ENCODE peak calls at places on chromosome 1, in nine cellular contexts. J, B, F, L, N, S, R, E and O are unnamed samples.

GRCh38 chr1:209825591-209826433 is 2.0 kb upstream of the UTP25 start:
- DNase-seq in E (no peak), B (no peak), F (no peak), L (no peak), J (no peak), N (no peak), R (no peak), S (no peak), O (no peak)

GRCh38 chr1:81118550-81118949 is 682.2 kb upstream of the ADGRL2 start:
- DNase-seq in F (no peak), J (no peak), R (no peak), N (peak), E (no peak), S (peak), B (no peak), L (no peak), O (no peak)

GRCh38 chr1:46466477-46467182 is 23.0 kb upstream of the DMBX1 start:
- DNase-seq in J (no peak), F (no peak), B (peak), S (peak), E (peak), N (no peak), L (no peak), R (no peak), O (no peak)

GRCh38 chr1:41545996-41546938 is 61.8 kb upstream of the EDN2 start:
- DNase-seq in E (no peak), J (no peak), F (no peak), S (peak), B (no peak), N (no peak), R (no peak), L (no peak), O (no peak)

GRCh38 chr1:218377143-218377660 is 32.1 kb downstream of the TGFB2 start:
- DNase-seq in L (peak), N (peak), F (peak), R (no peak), B (no peak), E (no peak), J (no peak), S (peak), O (peak)

GRCh38 chr1:6446665-6447015 is 19.3 kb downstream of the TNFRSF25 start:
- DNase-seq in F (no peak), N (no peak), S (no peak), L (no peak), B (no peak), R (no peak), J (no peak), E (no peak), O (no peak)

GRCh38 chr1:178973671-178974091 is 52.0 kb upstream of the FAM20B start:
- DNase-seq in F (no peak), S (peak), E (no peak), J (no peak), B (no peak), N (no peak), R (no peak), L (peak), O (no peak)

GRCh38 chr1:234870582-234870981 is 258.1 kb downstream of the TOMM20 start:
- DNase-seq in E (no peak), J (no peak), L (no peak), S (no peak), B (no peak), R (no peak), F (no peak), N (no peak), O (no peak)

GRCh38 chr1:115565789-115566188 is 76.0 kb upstream of the VANGL1 start:
- DNase-seq in N (no peak), R (no peak), J (no peak), S (no peak), B (no peak), F (no peak), L (no peak), E (no peak), O (no peak)

GRCh38 chr1:92536593-92537332 is 50.0 kb upstream of the GFI1 start:
- DNase-seq in E (no peak), N (no peak), R (no peak), B (no peak), S (peak), J (no peak), L (no peak), F (peak), O (no peak)

GRCh38 chr1:233372218-233373125 is 44.9 kb downstream of the MAP3K21 start:
- DNase-seq in L (peak), R (no peak), J (no peak), S (peak), E (no peak), N (no peak), F (no peak), B (no peak), O (no peak)

GRCh38 chr1:121586369-121587229 is 401.8 kb downstream of the SRGAP2C start:
- DNase-seq in N (no peak), B (no peak), L (no peak), S (no peak), E (no peak), F (no peak), R (no peak), J (no peak), O (no peak)

GRCh38 chr1:224333939-224334701 is 4.1 kb upstream of the NVL start:
- DNase-seq in L (no peak), E (no peak), N (no peak), B (no peak), F (no peak), R (no peak), J (no peak), S (peak), O (no peak)

GRCh38 chr1:225700164-225700740 is 47.3 kb upstream of the ENAH start:
- DNase-seq in E (no peak), S (peak), B (no peak), F (no peak), N (peak), R (no peak), J (no peak), L (peak), O (no peak)

GRCh38 chr1:118115567-118116272 is 69.3 kb downstream of the SPAG17 start:
- DNase-seq in B (no peak), J (no peak), R (no peak), F (no peak), L (no peak), N (peak), E (no peak), S (peak), O (no peak)

GRCh38 chr1:211825990-211826389 is 4.6 kb downstream of the LPGAT1 start:
- DNase-seq in R (no peak), N (peak), L (no peak), B (no peak), J (no peak), S (peak), F (no peak), E (no peak), O (no peak)

GRCh38 chr1:38125837-38126520 is 79.4 kb upstream of the POU3F1 start:
- DNase-seq in J (no peak), L (no peak), B (no peak), N (no peak), R (no peak), S (no peak), E (peak), F (no peak), O (no peak)

GRCh38 chr1:179115181-179115580 is 33.3 kb downstream of the TOR3A start:
- DNase-seq in R (no peak), B (no peak), N (no peak), S (no peak), E (no peak), L (no peak), J (no peak), F (no peak), O (no peak)

GRCh38 chr1:246923900-246924299 is 7.8 kb downstream of the AHCTF1 start:
- DNase-seq in S (no peak), B (no peak), R (no peak), N (no peak), F (no peak), J (no peak), E (no peak), L (no peak), O (no peak)

GRCh38 chr1:80250573-80251168 is 1244.1 kb upstream of the ADGRL4 start:
- DNase-seq in J (no peak), L (no peak), B (no peak), R (no peak), E (no peak), S (no peak), F (no peak), N (no peak), O (no peak)

GRCh38 chr1:37793773-37794371 is at the start of gene MANEAL:
- DNase-seq in N (no peak), S (peak), R (peak), L (no peak), E (peak), F (peak), B (peak), J (no peak), O (peak)

GRCh38 chr1:160781129-160781808 is 14.7 kb upstream of the LY9 start:
- DNase-seq in J (peak), S (no peak), N (no peak), L (no peak), E (no peak), R (no peak), B (no peak), F (no peak), O (no peak)

GRCh38 chr1:2474104-2474787 is 1.8 kb upstream of the PLCH2 start:
- DNase-seq in R (no peak), F (no peak), E (no peak), S (no peak), L (no peak), B (no peak), J (no peak), N (no peak), O (no peak)

GRCh38 chr1:2833454-2834145 is 32.1 kb upstream of the TTC34 start:
- DNase-seq in S (no peak), E (no peak), L (no peak), J (no peak), R (no peak), B (no peak), F (no peak), N (no peak), O (no peak)

GRCh38 chr1:81430955-81431646 is 369.6 kb upstream of the ADGRL2 start:
- DNase-seq in F (no peak), E (peak), N (no peak), L (peak), R (no peak), B (no peak), J (no peak), S (peak), O (no peak)